ENCODE peak calls at places on chromosomes 5 and 9, in nine cellular contexts. V is HEK293T, M is uterus, P is fibroblast of pulmonary artery, X is GM03348, K is heart right ventricle, L is mesenteric fat pad, D is NCI-H1436, U is AG08396. I is an unnamed sample.

GRCh38 chr9:105994970-105995369 is 300.6 kb downstream of the TMEM38B start:
- DNase-seq in X (no peak), V (no peak), U (no peak), K (no peak), P (no peak), L (no peak), M (no peak), D (no peak), I (no peak)

GRCh38 chr9:131868766-131869165 is 128.9 kb upstream of the RAPGEF1 start:
- DNase-seq in D (no peak), V (no peak), K (no peak), X (peak), M (peak), U (no peak), P (no peak), L (no peak), I (no peak)

GRCh38 chr5:59621477-59621876 is 272.0 kb downstream of the PDE4D start:
- DNase-seq in D (no peak), U (no peak), P (peak), X (no peak), V (no peak), L (no peak), K (no peak), M (no peak), I (no peak)

GRCh38 chr5:36334315-36334714 is 32.6 kb upstream of the RANBP3L start:
- DNase-seq in X (peak), V (no peak), P (no peak), D (no peak), M (no peak), L (no peak), U (no peak), K (no peak), I (no peak)

GRCh38 chr5:10304932-10305331 is 2.8 kb downstream of the CMBL start:
- DNase-seq in D (no peak), K (no peak), X (no peak), U (no peak), M (no peak), L (no peak), V (no peak), P (no peak), I (no peak)

GRCh38 chr9:75096796-75097195 is 8.5 kb downstream of the OSTF1 start:
- DNase-seq in X (peak), M (no peak), D (no peak), L (no peak), K (no peak), U (peak), P (peak), V (no peak), I (no peak)

GRCh38 chr5:146667633-146668032 is 151.6 kb upstream of the GPR151 start:
- DNase-seq in U (peak), L (no peak), X (no peak), K (no peak), M (no peak), V (no peak), D (no peak), P (peak), I (no peak)

GRCh38 chr5:91474201-91474600 is 91.1 kb upstream of the ARRDC3 start:
- DNase-seq in M (no peak), X (no peak), L (no peak), D (no peak), K (no peak), P (peak), U (no peak), V (no peak), I (no peak)

GRCh38 chr9:92989561-92989960 is 42.2 kb downstream of the FGD3 start:
- DNase-seq in K (no peak), M (no peak), P (no peak), D (no peak), X (no peak), V (no peak), U (no peak), L (no peak), I (no peak)

GRCh38 chr9:87570000-87570834 is 72.5 kb downstream of the DAPK1 start:
- DNase-seq in U (no peak), D (no peak), P (no peak), K (no peak), L (no peak), M (no peak), V (no peak), X (no peak), I (no peak)

GRCh38 chr5:169871816-169872215 is 108.5 kb downstream of the INSYN2B start:
- DNase-seq in V (no peak), X (no peak), D (no peak), K (no peak), U (no peak), P (no peak), M (no peak), L (no peak), I (no peak)

GRCh38 chr5:45725537-45725936 is 29.4 kb upstream of the HCN1 start:
- DNase-seq in D (no peak), M (no peak), P (no peak), K (no peak), X (no peak), U (no peak), V (no peak), L (no peak), I (no peak)

GRCh38 chr5:32098806-32099435 is 75.2 kb downstream of the GOLPH3 start:
- DNase-seq in K (no peak), L (no peak), D (no peak), M (no peak), P (no peak), X (no peak), V (no peak), U (no peak), I (no peak)

I was measured in sigmoid colon.